ENCODE peak calls at places on chromosomes 7 and 10, in eight cellular contexts. Y is NCI-H2029; E is T-helper 1 cell; N is activated CD8-positive, alpha-beta T cell treated with anti-CD3 and anti-CD28 coated beads for 36 hours; H is activated effector memory CD4-positive, alpha-beta T cell treated with Interleukin-2 at 50 U/mL for 16 hours; P is amniotic epithelial cell; X is A549; J is activated CD8-positive, alpha-beta memory T cell treated with anti-CD3 and anti-CD28 coated beads, Interleukin-2, amount 50 U/mL, for 48 hours. U is an unnamed sample.
A peak's percentile ranks its signal among the peaks of the same experiment; 100 is the strongest.

GRCh38 chr7:111992601-111993000 is 213.6 kb downstream of the DOCK4 start:
- DNase-seq in Y (no peak), E (no peak), N (no peak), H (no peak), P (no peak), X (no peak), J (no peak), U (no peak)

GRCh38 chr7:72321081-72321480 is 91.1 kb downstream of the CALN1 start:
- DNase-seq in Y (no peak), E (no peak), N (no peak), H (no peak), P (no peak), X (no peak), J (no peak), U (peak; percentile 18)

GRCh38 chr10:71083457-71083975 is 128.9 kb upstream of the UNC5B start:
- DNase-seq in Y (no peak), E (no peak), N (no peak), H (no peak), P (no peak), X (no peak), J (peak; percentile 13), U (no peak)

GRCh38 chr10:103761075-103761920 is 94.1 kb downstream of the SH3PXD2A start:
- DNase-seq in Y (peak; percentile 28), E (no peak), N (no peak), H (no peak), P (no peak), X (no peak), J (no peak), U (no peak)

GRCh38 chr7:129969881-129970446 is 17.2 kb upstream of the UBE2H start:
- DNase-seq in Y (no peak), E (no peak), N (no peak), H (no peak), P (peak; percentile 87), X (peak; percentile 88), J (no peak), U (no peak)

GRCh38 chr10:3077506-3077905 is 10.2 kb downstream of the PFKP start:
- DNase-seq in Y (no peak), E (no peak), N (no peak), H (no peak), P (no peak), X (no peak), J (no peak), U (no peak)

GRCh38 chr7:36119005-36119711 is 33.9 kb upstream of the EEPD1 start:
- DNase-seq in Y (peak; percentile 62), E (no peak), N (no peak), H (no peak), P (peak; percentile 98), X (peak; percentile 78), J (no peak), U (no peak)

GRCh38 chr10:132366006-132366405 is 31.0 kb upstream of the PWWP2B start:
- DNase-seq in Y (no peak), E (no peak), N (no peak), H (no peak), P (no peak), X (no peak), J (peak; percentile 42), U (no peak)

GRCh38 chr7:17651926-17652385 is 288.3 kb downstream of the SNX13 start:
- DNase-seq in Y (no peak), E (no peak), N (no peak), H (no peak), P (peak; percentile 85), X (peak; percentile 37), J (no peak), U (no peak)

GRCh38 chr10:128864554-128865300 is 602.3 kb upstream of the MGMT start:
- DNase-seq in Y (no peak), E (no peak), N (no peak), H (no peak), P (no peak), X (no peak), J (no peak), U (no peak)

GRCh38 chr7:130904031-130904757 is 170.2 kb upstream of the KLF14 start:
- DNase-seq in Y (no peak), E (no peak), N (no peak), H (no peak), P (peak; percentile 97), X (peak; percentile 94), J (peak; percentile 55), U (no peak)